ENCODE peak calls at places on chromosomes 12 and 14, in six cellular contexts. M, O, P, H, J and L are unnamed samples.

GRCh38 chr14:58152569-58152857 is 500 bp upstream of the ARMH4 start:
- DNase-seq in M (no peak), O (no peak), P (no peak), H (no peak), J (no peak), L (no peak)

GRCh38 chr14:72731252-72732020 is 162.5 kb downstream of the DPF3 start:
- DNase-seq in M (no peak), O (no peak), P (no peak), H (no peak), J (no peak), L (no peak)

GRCh38 chr12:51334774-51335173 is 10.8 kb upstream of the BIN2 start:
- DNase-seq in M (no peak), O (no peak), P (no peak), H (no peak), J (no peak), L (peak; percentile 21)

GRCh38 chr12:8581098-8581784 is 31.4 kb downstream of the AICDA start:
- DNase-seq in M (no peak), O (no peak), P (no peak), H (no peak), J (no peak), L (no peak)

GRCh38 chr14:49970474-49971147 is 77.7 kb downstream of the ARF6 start:
- DNase-seq in M (no peak), O (peak; percentile 78), P (no peak), H (no peak), J (no peak), L (peak; percentile 56)

GRCh38 chr12:123787466-123787865 is 25.4 kb downstream of the DNAH10 start:
- DNase-seq in M (no peak), O (no peak), P (no peak), H (no peak), J (no peak), L (no peak)

GRCh38 chr12:46550266-46550879 is 177.8 kb upstream of the SLC38A2 start:
- DNase-seq in M (no peak), O (no peak), P (no peak), H (no peak), J (no peak), L (no peak)

GRCh38 chr14:29814153-29815057 is 113.2 kb downstream of the PRKD1 start:
- DNase-seq in M (no peak), O (no peak), P (no peak), H (no peak), J (peak; percentile 74), L (peak; percentile 57)

GRCh38 chr12:54163147-54163546 is 25.6 kb downstream of the SMUG1 start:
- DNase-seq in M (no peak), O (no peak), P (no peak), H (no peak), J (no peak), L (no peak)

GRCh38 chr12:103665971-103666370 is 78.9 kb downstream of the STAB2 start:
- DNase-seq in M (no peak), O (no peak), P (no peak), H (no peak), J (no peak), L (no peak)

GRCh38 chr12:85350356-85350755 is 70.3 kb downstream of the ALX1 start:
- DNase-seq in M (no peak), O (no peak), P (no peak), H (no peak), J (no peak), L (no peak)
- H3K4me1 ChIP-seq in M (no peaks in the 10 kb centered on the region), O (no peaks in the 10 kb centered on the region), P (no peaks in the 10 kb centered on the region), H (no peaks in the 10 kb centered on the region), J (no peaks in the 10 kb centered on the region), L (no peaks in the 10 kb centered on the region)

GRCh38 chr14:100900837-100901390 is 2.6 kb downstream of the RTL1 start:
- DNase-seq in M (peak; percentile 35), O (no peak), P (peak; percentile 72), H (no peak), J (no peak), L (no peak)

GRCh38 chr14:100898935-100899840 is 4.3 kb downstream of the RTL1 start:
- DNase-seq in M (no peak), O (no peak), P (no peak), H (no peak), J (peak; percentile 30), L (no peak)

GRCh38 chr14:100901391-100902183 is 1.9 kb downstream of the RTL1 start:
- DNase-seq in M (no peak), O (no peak), P (no peak), H (no peak), J (no peak), L (no peak)

GRCh38 chr14:100898465-100898864 is 5.1 kb downstream of the RTL1 start:
- DNase-seq in M (no peak), O (no peak), P (no peak), H (no peak), J (no peak), L (no peak)

DNA sequence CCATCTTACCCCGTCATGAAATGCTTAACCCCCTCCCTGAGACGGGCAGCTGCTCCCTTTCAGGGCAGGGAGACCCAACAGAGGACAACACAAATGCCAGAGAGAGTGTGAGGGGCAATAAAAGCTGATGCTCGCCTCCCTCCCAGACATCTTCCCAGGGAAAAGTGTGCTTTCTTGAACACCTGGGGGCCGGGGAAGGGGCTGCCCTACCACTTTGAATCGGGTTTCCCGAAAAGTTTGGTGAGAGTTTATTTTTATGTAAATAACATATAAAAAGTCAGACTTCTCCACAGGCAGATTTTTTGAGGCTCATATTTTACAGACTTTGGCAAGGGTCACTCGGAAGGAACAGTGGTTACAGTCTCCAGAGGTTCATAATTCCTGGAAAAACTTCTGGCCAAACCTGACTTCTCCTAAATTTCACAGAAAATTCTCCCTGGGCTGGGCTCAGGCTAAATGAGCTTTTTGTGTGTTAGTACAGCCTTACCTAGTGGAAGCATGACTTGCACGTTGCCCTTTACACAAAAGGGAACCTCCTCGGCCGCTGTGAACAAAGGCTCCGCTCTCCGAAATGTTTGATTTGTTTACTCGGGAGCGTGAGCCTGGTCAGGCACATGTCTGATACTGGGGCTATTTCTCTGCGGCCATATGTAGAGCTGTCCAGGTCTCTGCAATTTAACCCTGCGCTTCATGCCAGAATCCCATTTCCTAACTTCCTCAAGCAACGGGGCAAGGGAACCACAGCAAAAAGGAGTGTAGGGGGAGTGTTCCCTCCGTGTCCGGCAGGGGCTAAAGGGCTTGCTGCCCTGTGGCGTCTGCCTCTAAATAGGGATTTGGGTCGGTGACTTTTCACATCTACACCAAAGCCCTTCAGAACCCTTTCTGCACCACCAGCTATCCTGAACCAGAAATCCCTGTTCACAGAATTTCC is 3.4 kb downstream of the RTL1 start:
- DNase-seq in M (no peak), O (no peak), P (peak; percentile 91), H (no peak), J (no peak), L (no peak)
- H3K4me1 ChIP-seq in M (peaks cover 5% of the 10 kb centered on the region), O (peaks cover 19% of the 10 kb centered on the region), P (peaks cover 54% of the 10 kb centered on the region), H (no peaks in the 10 kb centered on the region), J (peaks cover 30% of the 10 kb centered on the region), L (no peaks in the 10 kb centered on the region)

GRCh38 chr12:3238196-3238595 is 161.0 kb downstream of the TSPAN9 start:
- DNase-seq in M (no peak), O (no peak), P (no peak), H (no peak), J (no peak), L (no peak)
- H3K4me1 ChIP-seq in M (peaks cover 6% of the 10 kb centered on the region), O (no peaks in the 10 kb centered on the region), P (peaks cover 25% of the 10 kb centered on the region), H (peaks cover 3% of the 10 kb centered on the region), J (peaks cover 96% of the 10 kb centered on the region), L (peaks cover 5% of the 10 kb centered on the region)

GRCh38 chr14:91065266-91065665 is 4.8 kb upstream of the RPS6KA5 start:
- DNase-seq in M (no peak), O (no peak), P (no peak), H (no peak), J (no peak), L (no peak)
- H3K4me1 ChIP-seq in M (peaks cover 6% of the 10 kb centered on the region), O (no peaks in the 10 kb centered on the region), P (peaks cover 27% of the 10 kb centered on the region), H (peaks cover 15% of the 10 kb centered on the region), J (peaks cover 27% of the 10 kb centered on the region), L (peaks cover 9% of the 10 kb centered on the region)

GRCh38 chr14:22531451-22532344 is 57.3 kb downstream of the DAD1 start:
- DNase-seq in M (no peak), O (no peak), P (no peak), H (no peak), J (no peak), L (no peak)
- H3K4me1 ChIP-seq in M (peaks cover 4% of the 10 kb centered on the region), O (peaks cover 22% of the 10 kb centered on the region), P (no peaks in the 10 kb centered on the region), H (peaks cover 4% of the 10 kb centered on the region), J (peaks cover 25% of the 10 kb centered on the region), L (peaks cover 29% of the 10 kb centered on the region)

DNA sequence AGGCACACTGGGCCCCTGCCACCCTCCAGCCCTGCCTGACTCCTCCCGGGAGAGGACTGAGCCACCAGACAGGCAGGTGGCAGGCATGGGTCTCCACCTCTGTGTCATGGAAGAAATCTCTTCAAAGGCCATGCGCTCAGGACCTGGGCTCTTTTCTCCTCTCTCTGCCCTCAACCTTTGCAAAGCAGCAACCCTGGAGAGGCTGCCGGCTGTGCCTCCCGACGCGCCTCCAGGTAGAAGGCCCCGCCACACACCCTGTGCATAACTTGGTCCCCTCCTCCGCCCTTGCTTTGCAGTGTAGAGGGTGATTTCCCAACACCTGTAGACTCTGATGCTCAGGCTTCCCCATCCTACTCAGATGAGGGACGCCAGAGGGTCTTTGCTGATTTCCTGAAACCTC is 28.2 kb upstream of the TMEM179 start:
- DNase-seq in M (no peak), O (no peak), P (no peak), H (no peak), J (no peak), L (no peak)
- H3K4me1 ChIP-seq in M (peaks cover 5% of the 10 kb centered on the region), O (no peaks in the 10 kb centered on the region), P (no peaks in the 10 kb centered on the region), H (no peaks in the 10 kb centered on the region), J (no peaks in the 10 kb centered on the region), L (no peaks in the 10 kb centered on the region)

GRCh38 chr12:120688527-120689071 is 1.6 kb downstream of the MLEC start:
- DNase-seq in M (no peak), O (peak; percentile 59), P (no peak), H (no peak), J (no peak), L (peak; percentile 27)
- H3K4me1 ChIP-seq in M (peaks cover 61% of the 10 kb centered on the region), O (peaks cover 48% of the 10 kb centered on the region), P (peaks cover 68% of the 10 kb centered on the region), H (peaks cover 28% of the 10 kb centered on the region), J (peaks cover 81% of the 10 kb centered on the region), L (peaks cover 13% of the 10 kb centered on the region)

GRCh38 chr14:101084436-101084826 is 180.9 kb upstream of the RTL1 start:
- DNase-seq in M (no peak), O (no peak), P (no peak), H (no peak), J (no peak), L (no peak)
- H3K4me1 ChIP-seq in M (no peaks in the 10 kb centered on the region), O (peaks cover 6% of the 10 kb centered on the region), P (no peaks in the 10 kb centered on the region), H (no peaks in the 10 kb centered on the region), J (no peaks in the 10 kb centered on the region), L (no peaks in the 10 kb centered on the region)